ENCODE peak calls at places on chromosome 4, in six cellular contexts. A, R, P, M, T and C are unnamed samples.

GRCh38 chr4:7194251-7195137 is 2.2 kb downstream of the SORCS2 start:
- DNase-seq in A (no peak), R (no peak), P (peak; percentile 95), M (no peak), T (no peak), C (no peak)

GRCh38 chr4:27082786-27083185 is 222.1 kb downstream of the STIM2 start:
- DNase-seq in A (no peak), R (no peak), P (no peak), M (no peak), T (no peak), C (no peak)

GRCh38 chr4:151573945-151574344 is 165.0 kb downstream of the FHIP1A start:
- DNase-seq in A (no peak), R (no peak), P (no peak), M (peak; percentile 41), T (no peak), C (peak; percentile 72)

GRCh38 chr4:16607241-16607640 is 291.2 kb downstream of the LDB2 start:
- DNase-seq in A (no peak), R (no peak), P (no peak), M (no peak), T (no peak), C (no peak)

GRCh38 chr4:139988863-139989765 is 164.9 kb downstream of the MAML3 start:
- DNase-seq in A (peak; percentile 97), R (peak; percentile 69), P (no peak), M (peak; percentile 90), T (peak; percentile 78), C (peak; percentile 95)

GRCh38 chr4:180542445-180543100 is 1700.6 kb upstream of the TENM3 start:
- DNase-seq in A (peak; percentile 75), R (no peak), P (no peak), M (peak; percentile 54), T (no peak), C (peak; percentile 95)

GRCh38 chr4:23747131-23747752 is 142.6 kb downstream of the PPARGC1A start:
- DNase-seq in A (no peak), R (no peak), P (no peak), M (no peak), T (no peak), C (no peak)

GRCh38 chr4:165326831-165327210 is 648 bp upstream of the MSMO1 start:
- DNase-seq in A (peak; percentile 9), R (no peak), P (peak; percentile 41), M (peak; percentile 59), T (no peak), C (peak; percentile 78)

GRCh38 chr4:158255727-158256324 is 45.5 kb downstream of the TMEM144 start:
- DNase-seq in A (peak; percentile 70), R (peak; percentile 20), P (no peak), M (peak; percentile 43), T (peak; percentile 27), C (peak; percentile 58)

GRCh38 chr4:109411964-109412363 is 21.7 kb upstream of the SEC24B start:
- DNase-seq in A (no peak), R (no peak), P (no peak), M (no peak), T (no peak), C (peak; percentile 16)

GRCh38 chr4:183658362-183659028 is 490 bp downstream of the RWDD4 start:
- DNase-seq in A (peak; percentile 10), R (no peak), P (no peak), M (peak; percentile 45), T (no peak), C (peak; percentile 34)

GRCh38 chr4:183657564-183657963 is 1.4 kb downstream of the RWDD4 start:
- DNase-seq in A (no peak), R (no peak), P (no peak), M (no peak), T (no peak), C (no peak)

GRCh38 chr4:183659919-183660318 is 826 bp downstream of the TRAPPC11 start:
- DNase-seq in A (peak; percentile 7), R (no peak), P (no peak), M (no peak), T (no peak), C (peak; percentile 17)

GRCh38 chr4:183659029-183659870 is at the start of the genes RWDD4 and TRAPPC11:
- DNase-seq in A (peak; percentile 99), R (peak; percentile 97), P (peak; percentile 100), M (peak; percentile 98), T (peak; percentile 97), C (peak; percentile 98)
- TF ChIP-seq CTCF in A (peak; percentile 21), R (no peak), P (peak; percentile 14), M (peak; percentile 14), T (peak; percentile 25), C (peak; percentile 13)

GRCh38 chr4:188374870-188375269 is 235.6 kb downstream of the TRIML1 start:
- DNase-seq in A (no peak), R (no peak), P (no peak), M (no peak), T (no peak), C (no peak)

GRCh38 chr4:188372051-188372450 is 232.8 kb downstream of the TRIML1 start:
- DNase-seq in A (peak; percentile 73), R (peak; percentile 60), P (no peak), M (peak; percentile 56), T (peak; percentile 7), C (peak; percentile 73)

GRCh38 chr4:188370781-188371180 is 231.5 kb downstream of the TRIML1 start:
- DNase-seq in A (no peak), R (no peak), P (no peak), M (no peak), T (no peak), C (no peak)

GRCh38 chr4:188372856-188373255 is 233.6 kb downstream of the TRIML1 start:
- DNase-seq in A (peak; percentile 47), R (no peak), P (no peak), M (no peak), T (no peak), C (peak; percentile 59)
- TF ChIP-seq CTCF in A (peak; percentile 23), R (peak; percentile 16), P (no peak), M (no peak), T (peak; percentile 15), C (peak; percentile 53)

GRCh38 chr4:161791796-161792556 is 371.8 kb downstream of the FSTL5 start:
- DNase-seq in A (no peak), R (no peak), P (no peak), M (no peak), T (no peak), C (no peak)

GRCh38 chr4:161792991-161793390 is 370.8 kb downstream of the FSTL5 start:
- DNase-seq in A (no peak), R (no peak), P (no peak), M (no peak), T (no peak), C (no peak)
- TF ChIP-seq CTCF in A (no peak), R (no peak), P (no peak), M (no peak), T (no peak), C (no peak)

GRCh38 chr4:136277741-136278140 is 1254.6 kb downstream of the PCDH18 start:
- DNase-seq in A (no peak), R (no peak), P (no peak), M (no peak), T (no peak), C (no peak)
- TF ChIP-seq CTCF in A (no peak), R (no peak), P (no peak), M (no peak), T (no peak), C (no peak)

DNA sequence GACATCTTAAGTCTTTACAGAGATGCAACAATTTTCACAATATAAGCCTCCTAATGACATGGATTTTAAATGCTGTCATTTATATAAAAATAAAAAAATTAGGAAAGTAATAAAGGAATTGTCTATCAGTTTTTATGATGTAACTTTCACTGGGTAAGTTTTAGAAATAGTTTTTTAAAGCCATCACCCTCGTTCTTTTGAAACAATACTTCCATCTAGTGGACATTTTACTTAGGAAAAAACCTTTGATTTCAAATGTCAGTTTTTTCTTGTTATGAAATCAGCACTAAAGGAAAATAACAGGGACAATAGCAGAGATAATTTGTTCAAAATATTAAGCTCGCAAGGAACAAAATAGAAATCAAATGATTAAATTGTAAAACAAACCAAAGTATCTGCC is 24.3 kb upstream of the NDNF start:
- DNase-seq in A (peak; percentile 52), R (peak; percentile 25), P (no peak), M (peak; percentile 34), T (peak; percentile 3), C (peak; percentile 36)
- TF ChIP-seq CTCF in A (peak; percentile 73), R (peak; percentile 28), P (peak; percentile 13), M (peak; percentile 52), T (peak; percentile 59), C (peak; percentile 34)

GRCh38 chr4:25172964-25173917 is 13.0 kb upstream of the SEPSECS start:
- DNase-seq in A (peak; percentile 100), R (peak; percentile 99), P (no peak), M (peak; percentile 93), T (peak; percentile 96), C (peak; percentile 93)
- TF ChIP-seq CTCF in A (no peak), R (no peak), P (no peak), M (no peak), T (no peak), C (no peak)

GRCh38 chr4:74796631-74797030 is 2.3 kb upstream of the BTC start:
- DNase-seq in A (no peak), R (no peak), P (no peak), M (no peak), T (no peak), C (no peak)

GRCh38 chr4:74789518-74789917 is 4.8 kb downstream of the BTC start:
- DNase-seq in A (no peak), R (no peak), P (no peak), M (no peak), T (no peak), C (no peak)

GRCh38 chr4:74794341-74794801 is at the start of gene BTC:
- DNase-seq in A (no peak), R (no peak), P (peak; percentile 73), M (peak; percentile 78), T (no peak), C (peak; percentile 81)

GRCh38 chr4:74790652-74791051 is 3.7 kb downstream of the BTC start:
- DNase-seq in A (no peak), R (no peak), P (no peak), M (no peak), T (no peak), C (no peak)

GRCh38 chr4:74793757-74794340 is 474 bp downstream of the BTC start:
- DNase-seq in A (no peak), R (no peak), P (peak; percentile 86), M (peak; percentile 24), T (no peak), C (peak; percentile 59)
- TF ChIP-seq CTCF in A (peak; percentile 10), R (peak; percentile 24), P (peak; percentile 84), M (peak; percentile 33), T (no peak), C (peak; percentile 36)

GRCh38 chr4:85825937-85826678 is 351.2 kb downstream of the ARHGAP24 start:
- DNase-seq in A (peak; percentile 58), R (peak; percentile 57), P (peak; percentile 44), M (no peak), T (peak; percentile 33), C (peak; percentile 13)
- TF ChIP-seq CTCF in A (peak; percentile 21), R (peak; percentile 54), P (peak; percentile 24), M (no peak), T (peak; percentile 29), C (no peak)

GRCh38 chr4:59060895-59061294 is 1950.7 kb upstream of the IGFBP7 start:
- DNase-seq in A (no peak), R (no peak), P (no peak), M (no peak), T (no peak), C (no peak)
- TF ChIP-seq CTCF in A (no peak), R (no peak), P (peak; percentile 22), M (no peak), T (no peak), C (no peak)

GRCh38 chr4:168264903-168265302 is 53.6 kb downstream of the DDX60 start:
- DNase-seq in A (no peak), R (no peak), P (no peak), M (no peak), T (no peak), C (no peak)
- TF ChIP-seq CTCF in A (no peak), R (no peak), P (no peak), M (no peak), T (no peak), C (no peak)